ENCODE peak calls at places on chromosome 9, in seven cellular contexts. Z is AG09319, J is endothelial cell, E is GM12865, O is HFF-Myc, F is cardiac muscle cell, K is coronary artery. G is an unnamed sample.

GRCh38 chr9:125437771-125438221 is 176.2 kb downstream of the GAPVD1 start:
- DNase-seq in O (no peak), J (no peak), Z (no peak), F (no peak), K (peak; percentile 49), E (no peak), G (no peak)

GRCh38 chr9:18297532-18297872 is 176.5 kb upstream of the ADAMTSL1 start:
- DNase-seq in J (no peak), F (no peak), E (peak; percentile 5), Z (no peak), O (peak; percentile 9), K (no peak), G (no peak)

GRCh38 chr9:135464181-135464580 is 15.4 kb upstream of the PPP1R26 start:
- DNase-seq in K (no peak), E (no peak), J (no peak), O (no peak), Z (no peak), F (no peak), G (no peak)

GRCh38 chr9:116491219-116491618 is 195.9 kb upstream of the TRIM32 start:
- DNase-seq in E (no peak), J (no peak), K (no peak), O (no peak), Z (no peak), F (no peak), G (no peak)

GRCh38 chr9:20592673-20593072 is 29.6 kb downstream of the MLLT3 start:
- DNase-seq in J (no peak), E (no peak), F (no peak), K (no peak), O (no peak), Z (no peak), G (no peak)

GRCh38 chr9:4508246-4508906 is 18.1 kb downstream of the SLC1A1 start:
- DNase-seq in Z (no peak), F (peak; percentile 13), K (no peak), E (no peak), J (no peak), O (no peak), G (no peak)

GRCh38 chr9:78031271-78031825 is at the start of gene GNAQ:
- DNase-seq in K (no peak), Z (no peak), O (no peak), J (peak; percentile 54), F (no peak), E (no peak), G (peak; percentile 9)

GRCh38 chr9:121736147-121736721 is 84.8 kb downstream of the DAB2IP start:
- DNase-seq in K (no peak), Z (no peak), J (peak; percentile 52), F (peak; percentile 62), E (no peak), O (no peak), G (no peak)

GRCh38 chr9:127216210-127216887 is 48.2 kb upstream of the GARNL3 start:
- DNase-seq in K (no peak), O (no peak), E (no peak), Z (no peak), J (no peak), F (no peak), G (no peak)

GRCh38 chr9:21294325-21294724 is 10.8 kb downstream of the IFNA5 start:
- DNase-seq in K (no peak), J (no peak), Z (no peak), O (no peak), E (peak; percentile 20), F (no peak), G (no peak)

GRCh38 chr9:136992819-136993369 is 672 bp downstream of the PAXX start:
- DNase-seq in E (no peak), J (no peak), O (no peak), F (no peak), Z (no peak), K (no peak), G (no peak)

GRCh38 chr9:2874001-2874750 is 30.3 kb upstream of the PUM3 start:
- DNase-seq in E (no peak), J (no peak), O (no peak), K (no peak), F (peak; percentile 78), Z (no peak), G (no peak)

GRCh38 chr9:127637322-127637847 is 25.3 kb downstream of the STXBP1 start:
- DNase-seq in J (no peak), F (peak; percentile 90), K (no peak), O (peak; percentile 33), Z (peak; percentile 68), E (no peak), G (no peak)

GRCh38 chr9:114551750-114552685 is 35.6 kb upstream of the ATP6V1G1 start:
- DNase-seq in K (no peak), J (no peak), Z (peak; percentile 86), O (peak; percentile 89), E (no peak), F (peak; percentile 97), G (no peak)

GRCh38 chr9:136170291-136170901 is 34.5 kb downstream of the LHX3 start:
- DNase-seq in F (peak; percentile 22), K (no peak), Z (no peak), J (peak; percentile 71), E (peak; percentile 50), O (no peak), G (peak; percentile 87)

GRCh38 chr9:81653240-81653639 is 36.1 kb downstream of the TLE1 start:
- DNase-seq in Z (no peak), F (no peak), K (no peak), J (no peak), E (no peak), O (no peak), G (no peak)

GRCh38 chr9:14056235-14056930 is 257.6 kb downstream of the NFIB start:
- DNase-seq in O (no peak), K (no peak), E (no peak), Z (no peak), J (no peak), F (peak; percentile 57), G (no peak)

GRCh38 chr9:81529556-81530193 is 159.7 kb downstream of the TLE1 start:
- DNase-seq in K (no peak), E (no peak), Z (peak; percentile 11), O (peak; percentile 14), J (no peak), F (peak; percentile 52), G (no peak)

GRCh38 chr9:76373173-76373771 is 21.0 kb downstream of the RFK start:
- DNase-seq in O (peak; percentile 59), J (no peak), K (no peak), E (peak; percentile 52), Z (no peak), F (peak; percentile 58), G (no peak)

GRCh38 chr9:112550531-112550930 is 63.9 kb downstream of the KIAA1958 start:
- DNase-seq in E (no peak), Z (no peak), J (no peak), K (no peak), F (no peak), O (no peak), G (no peak)

GRCh38 chr9:73683862-73684591 is 532.4 kb downstream of the ANXA1 start:
- DNase-seq in O (peak; percentile 5), Z (peak; percentile 32), K (no peak), E (peak; percentile 53), J (no peak), F (peak; percentile 69), G (no peak)

GRCh38 chr9:88174324-88174723 is 36.0 kb upstream of the SPATA31C2 start:
- DNase-seq in K (no peak), O (no peak), Z (no peak), F (no peak), J (no peak), E (no peak), G (no peak)
- TF ChIP-seq CTCF in K (no peak), O (no peak), Z (no peak), F (no peak), J (no peak), E (no peak), G (no peak)

GRCh38 chr9:132547052-132547431 is 35.4 kb upstream of the BARHL1 start:
- DNase-seq in J (no peak), E (no peak), Z (no peak), K (no peak), F (no peak), O (no peak), G (no peak)
- TF ChIP-seq CTCF in J (no peak), E (no peak), Z (no peak), K (no peak), F (no peak), O (no peak), G (no peak)

GRCh38 chr9:131528886-131529505 is 2.1 kb downstream of the UCK1 start:
- DNase-seq in E (no peak), O (no peak), J (no peak), Z (no peak), F (no peak), K (no peak), G (no peak)

GRCh38 chr9:131529597-131530545 is 1.2 kb downstream of the UCK1 start:
- DNase-seq in F (no peak), E (no peak), K (no peak), Z (no peak), J (no peak), O (no peak), G (no peak)

GRCh38 chr9:131528186-131528585 is 2.9 kb downstream of the UCK1 start:
- DNase-seq in O (no peak), K (no peak), Z (no peak), J (no peak), E (no peak), F (no peak), G (no peak)

GRCh38 chr9:131530930-131531832 is at the start of gene UCK1:
- DNase-seq in K (peak; percentile 86), J (peak; percentile 79), E (peak; percentile 88), O (peak; percentile 12), Z (peak; percentile 47), F (peak; percentile 87), G (peak; percentile 99)

GRCh38 chr9:131530546-131530929 is 525 bp downstream of the UCK1 start:
- DNase-seq in F (peak; percentile 34), Z (no peak), J (peak; percentile 56), K (no peak), E (peak; percentile 27), O (no peak), G (peak; percentile 50)
- TF ChIP-seq CTCF in F (peak; percentile 10), Z (peak; percentile 10), J (no peak), K (no peak), E (peak; percentile 15), O (peak; percentile 11), G (peak; percentile 5)

GRCh38 chr9:69674112-69674511 is 1.9 kb upstream of the APBA1 start:
- DNase-seq in J (no peak), Z (no peak), K (no peak), F (no peak), O (no peak), E (no peak), G (no peak)
- TF ChIP-seq CTCF in J (no peak), Z (no peak), K (no peak), F (no peak), O (no peak), E (no peak), G (no peak)

G was measured in GM10248.